ENCODE peak calls at places on chromosomes 7 and 10, in six cellular contexts. One of them, this sample, is unnamed.
A peak's percentile ranks its signal among the peaks of the same experiment; 100 is the strongest.

GRCh38 chr10:4053940-4054339 is 268.9 kb upstream of the KLF6 start:
- DNase-seq in K562: no peak
- DNase-seq in GM12878: no peak
- DNase-seq in IMR-90: no peak
- DNase-seq in SK-N-SH: no peak
- DNase-seq in HepG2: no peak
- DNase-seq in this sample: no peak

GRCh38 chr10:4354382-4354812 is 471.6 kb upstream of the AKR1E2 start:
- DNase-seq in HepG2: no peak
- DNase-seq in SK-N-SH: no peak
- DNase-seq in GM12878: no peak
- DNase-seq in K562: no peak
- DNase-seq in IMR-90: peak; percentile 36
- DNase-seq in this sample: peak; percentile 36

GRCh38 chr10:114551310-114551972 is 106.6 kb downstream of the ABLIM1 start:
- DNase-seq in HepG2: no peak
- DNase-seq in IMR-90: peak; percentile 14
- DNase-seq in K562: no peak
- DNase-seq in SK-N-SH: no peak
- DNase-seq in GM12878: no peak
- DNase-seq in this sample: no peak

GRCh38 chr7:75993689-75994387 is 557 bp downstream of the TMEM120A start:
- DNase-seq in IMR-90: peak; percentile 38
- DNase-seq in K562: peak; percentile 81
- DNase-seq in GM12878: no peak
- DNase-seq in HepG2: peak; percentile 90
- DNase-seq in SK-N-SH: peak; percentile 96
- DNase-seq in this sample: peak; percentile 87

GRCh38 chr10:121580276-121581116 is 17.7 kb downstream of the FGFR2 start:
- DNase-seq in SK-N-SH: no peak
- DNase-seq in HepG2: no peak
- DNase-seq in GM12878: no peak
- DNase-seq in IMR-90: no peak
- DNase-seq in K562: no peak
- DNase-seq in this sample: no peak

GRCh38 chr7:127387974-127388373 is 4.5 kb downstream of the ZNF800 start:
- DNase-seq in GM12878: no peak
- DNase-seq in IMR-90: no peak
- DNase-seq in SK-N-SH: no peak
- DNase-seq in HepG2: no peak
- DNase-seq in K562: no peak
- DNase-seq in this sample: no peak

GRCh38 chr7:32762894-32763293 is 128.7 kb downstream of the KBTBD2 start:
- DNase-seq in IMR-90: no peak
- DNase-seq in K562: no peak
- DNase-seq in SK-N-SH: no peak
- DNase-seq in GM12878: no peak
- DNase-seq in HepG2: no peak
- DNase-seq in this sample: no peak

GRCh38 chr10:87632439-87632838 is 27.2 kb upstream of the PAPSS2 start:
- DNase-seq in K562: no peak
- DNase-seq in SK-N-SH: no peak
- DNase-seq in IMR-90: no peak
- DNase-seq in HepG2: no peak
- DNase-seq in GM12878: no peak
- DNase-seq in this sample: no peak

GRCh38 chr10:32210306-32211045 is 136.5 kb downstream of the EPC1 start:
- DNase-seq in SK-N-SH: peak; percentile 58
- DNase-seq in GM12878: no peak
- DNase-seq in IMR-90: peak; percentile 59
- DNase-seq in HepG2: peak; percentile 65
- DNase-seq in K562: peak; percentile 57
- DNase-seq in this sample: peak; percentile 78

GRCh38 chr10:24086737-24087136 is 122.2 kb upstream of the KIAA1217 start:
- DNase-seq in GM12878: no peak
- DNase-seq in IMR-90: no peak
- DNase-seq in SK-N-SH: no peak
- DNase-seq in K562: no peak
- DNase-seq in HepG2: no peak
- DNase-seq in this sample: no peak

GRCh38 chr7:39451901-39452300 is 114.3 kb upstream of the YAE1 start:
- DNase-seq in K562: no peak
- DNase-seq in IMR-90: no peak
- DNase-seq in GM12878: no peak
- DNase-seq in HepG2: no peak
- DNase-seq in SK-N-SH: no peak
- DNase-seq in this sample: no peak

GRCh38 chr7:3461923-3462322 is 160.9 kb downstream of the SDK1 start:
- DNase-seq in HepG2: no peak
- DNase-seq in IMR-90: no peak
- DNase-seq in K562: no peak
- DNase-seq in SK-N-SH: no peak
- DNase-seq in GM12878: no peak
- DNase-seq in this sample: no peak

GRCh38 chr7:92527300-92528187 is 776 bp downstream of the PEX1 start:
- DNase-seq in HepG2: peak; percentile 62
- DNase-seq in GM12878: peak; percentile 15
- DNase-seq in SK-N-SH: peak; percentile 78
- DNase-seq in K562: peak; percentile 73
- DNase-seq in IMR-90: peak; percentile 55
- DNase-seq in this sample: peak; percentile 80

GRCh38 chr7:136528329-136528728 is 340.1 kb upstream of the CHRM2 start:
- DNase-seq in IMR-90: peak; percentile 88
- DNase-seq in K562: no peak
- DNase-seq in GM12878: no peak
- DNase-seq in SK-N-SH: no peak
- DNase-seq in HepG2: no peak
- DNase-seq in this sample: peak; percentile 2

GRCh38 chr7:138205614-138206150 is 129.4 kb downstream of the AKR1D1 start:
- DNase-seq in K562: no peak
- DNase-seq in HepG2: no peak
- DNase-seq in IMR-90: no peak
- DNase-seq in SK-N-SH: no peak
- DNase-seq in GM12878: no peak
- DNase-seq in this sample: no peak

GRCh38 chr7:143025331-143025730 is 1.6 kb downstream of the OR9A2 start:
- DNase-seq in K562: no peak
- DNase-seq in GM12878: no peak
- DNase-seq in SK-N-SH: no peak
- DNase-seq in HepG2: no peak
- DNase-seq in IMR-90: no peak
- DNase-seq in this sample: no peak

GRCh38 chr10:86110156-86110786 is 256.3 kb downstream of the GRID1 start:
- DNase-seq in IMR-90: no peak
- DNase-seq in SK-N-SH: no peak
- DNase-seq in K562: peak; percentile 24
- DNase-seq in GM12878: no peak
- DNase-seq in HepG2: no peak
- DNase-seq in this sample: no peak

GRCh38 chr10:48839809-48840679 is 99.6 kb downstream of the LRRC18 start:
- DNase-seq in K562: no peak
- DNase-seq in HepG2: no peak
- DNase-seq in SK-N-SH: no peak
- DNase-seq in IMR-90: no peak
- DNase-seq in GM12878: no peak
- DNase-seq in this sample: no peak

GRCh38 chr10:121900443-121901174 is 27.2 kb downstream of the ATE1 start:
- DNase-seq in SK-N-SH: peak; percentile 65
- DNase-seq in HepG2: peak; percentile 62
- DNase-seq in GM12878: no peak
- DNase-seq in K562: peak; percentile 43
- DNase-seq in IMR-90: peak; percentile 71
- DNase-seq in this sample: peak; percentile 71

GRCh38 chr10:7084255-7085005 is 326.4 kb downstream of the SFMBT2 start:
- DNase-seq in GM12878: no peak
- DNase-seq in SK-N-SH: no peak
- DNase-seq in K562: no peak
- DNase-seq in HepG2: no peak
- DNase-seq in IMR-90: peak; percentile 33
- DNase-seq in this sample: no peak

GRCh38 chr10:29862926-29863614 is 196.3 kb downstream of the JCAD start:
- DNase-seq in HepG2: no peak
- DNase-seq in SK-N-SH: no peak
- DNase-seq in K562: no peak
- DNase-seq in GM12878: no peak
- DNase-seq in IMR-90: peak; percentile 80
- DNase-seq in this sample: no peak

GRCh38 chr10:36538945-36539586 is 586.3 kb upstream of the ANKRD30A start:
- DNase-seq in SK-N-SH: no peak
- DNase-seq in HepG2: no peak
- DNase-seq in IMR-90: peak; percentile 87
- DNase-seq in GM12878: no peak
- DNase-seq in K562: no peak
- DNase-seq in this sample: no peak

GRCh38 chr7:4797858-4798705 is 22.7 kb downstream of the AP5Z1 start:
- DNase-seq in K562: peak; percentile 83
- DNase-seq in IMR-90: peak; percentile 18
- DNase-seq in GM12878: no peak
- DNase-seq in SK-N-SH: peak; percentile 97
- DNase-seq in HepG2: peak; percentile 31
- DNase-seq in this sample: peak; percentile 73

GRCh38 chr7:54877683-54878082 is 118.7 kb upstream of the SEC61G start:
- DNase-seq in IMR-90: no peak
- DNase-seq in K562: no peak
- DNase-seq in GM12878: no peak
- DNase-seq in SK-N-SH: no peak
- DNase-seq in HepG2: peak; percentile 24
- DNase-seq in this sample: peak; percentile 55

GRCh38 chr10:131746241-131746711 is 154.5 kb upstream of the PPP2R2D start:
- DNase-seq in SK-N-SH: no peak
- DNase-seq in HepG2: no peak
- DNase-seq in IMR-90: no peak
- DNase-seq in GM12878: no peak
- DNase-seq in K562: no peak
- DNase-seq in this sample: no peak
- TF ChIP-seq SMC3 in SK-N-SH: no peak
- TF ChIP-seq SMC3 in HepG2: no peak
- TF ChIP-seq SMC3 in IMR-90: no peak
- TF ChIP-seq SMC3 in GM12878: no peak
- TF ChIP-seq SMC3 in K562: no peak
- TF ChIP-seq SMC3 in this sample: no peak

DNA sequence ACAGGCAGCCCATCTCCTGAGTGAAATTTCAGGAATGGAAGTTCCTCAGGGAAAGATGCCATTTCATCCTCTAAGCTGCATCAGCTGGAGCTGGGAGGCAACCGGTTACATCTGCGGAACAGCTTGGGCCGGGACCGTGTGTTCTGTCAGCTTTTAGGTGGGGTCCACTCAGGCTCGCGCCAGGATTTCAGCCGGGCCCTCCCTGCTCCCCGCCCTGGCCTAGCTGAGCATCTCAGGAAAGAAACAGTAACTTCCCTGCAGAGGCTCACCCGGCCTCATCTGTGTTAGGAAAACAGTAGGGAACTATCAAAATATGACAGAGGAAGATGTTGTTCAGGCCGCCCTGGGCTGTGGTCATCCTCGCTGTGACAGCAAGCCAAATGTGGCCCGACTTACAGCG is 110.4 kb downstream of the TRIL start:
- DNase-seq in HepG2: no peak
- DNase-seq in K562: no peak
- DNase-seq in GM12878: no peak
- DNase-seq in SK-N-SH: no peak
- DNase-seq in IMR-90: no peak
- DNase-seq in this sample: no peak
- TF ChIP-seq SMC3 in HepG2: no peak
- TF ChIP-seq SMC3 in K562: no peak
- TF ChIP-seq SMC3 in GM12878: no peak
- TF ChIP-seq SMC3 in SK-N-SH: no peak
- TF ChIP-seq SMC3 in IMR-90: no peak
- TF ChIP-seq SMC3 in this sample: no peak

GRCh38 chr10:74598891-74599566 is 227.4 kb upstream of the KAT6B start:
- DNase-seq in K562: no peak
- DNase-seq in IMR-90: peak; percentile 47
- DNase-seq in GM12878: peak; percentile 78
- DNase-seq in SK-N-SH: no peak
- DNase-seq in HepG2: no peak
- DNase-seq in this sample: no peak

GRCh38 chr10:74589226-74589673 is 237.2 kb upstream of the KAT6B start:
- DNase-seq in SK-N-SH: peak; percentile 66
- DNase-seq in HepG2: no peak
- DNase-seq in GM12878: peak; percentile 82
- DNase-seq in K562: peak; percentile 55
- DNase-seq in IMR-90: peak; percentile 99
- DNase-seq in this sample: peak; percentile 41

GRCh38 chr10:74596713-74597112 is 229.7 kb upstream of the KAT6B start:
- DNase-seq in SK-N-SH: no peak
- DNase-seq in GM12878: no peak
- DNase-seq in K562: no peak
- DNase-seq in HepG2: no peak
- DNase-seq in IMR-90: no peak
- DNase-seq in this sample: no peak

DNA sequence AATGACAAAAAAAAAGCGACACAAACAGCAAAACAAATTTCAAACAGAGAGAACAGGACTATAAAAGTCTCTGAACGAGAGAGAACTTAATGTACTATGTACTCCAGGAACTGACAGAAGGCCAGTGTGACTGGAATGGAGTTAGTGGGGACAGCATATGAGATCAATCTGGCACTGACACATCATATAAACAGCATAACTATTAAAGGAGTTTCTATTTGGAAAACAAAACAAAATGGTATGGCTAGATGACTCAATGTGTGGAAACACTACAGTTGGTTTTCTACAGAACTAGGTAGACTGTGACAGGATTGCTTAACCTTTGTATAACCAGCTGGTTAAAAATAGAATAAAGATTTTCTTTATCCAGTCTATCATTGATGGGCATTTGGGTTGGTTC is 232.9 kb upstream of the KAT6B start:
- DNase-seq in SK-N-SH: no peak
- DNase-seq in HepG2: no peak
- DNase-seq in IMR-90: peak; percentile 86
- DNase-seq in K562: no peak
- DNase-seq in GM12878: no peak
- DNase-seq in this sample: no peak
- TF ChIP-seq SMC3 in SK-N-SH: no peak
- TF ChIP-seq SMC3 in HepG2: no peak
- TF ChIP-seq SMC3 in IMR-90: no peak
- TF ChIP-seq SMC3 in K562: no peak
- TF ChIP-seq SMC3 in GM12878: no peak
- TF ChIP-seq SMC3 in this sample: no peak

DNA sequence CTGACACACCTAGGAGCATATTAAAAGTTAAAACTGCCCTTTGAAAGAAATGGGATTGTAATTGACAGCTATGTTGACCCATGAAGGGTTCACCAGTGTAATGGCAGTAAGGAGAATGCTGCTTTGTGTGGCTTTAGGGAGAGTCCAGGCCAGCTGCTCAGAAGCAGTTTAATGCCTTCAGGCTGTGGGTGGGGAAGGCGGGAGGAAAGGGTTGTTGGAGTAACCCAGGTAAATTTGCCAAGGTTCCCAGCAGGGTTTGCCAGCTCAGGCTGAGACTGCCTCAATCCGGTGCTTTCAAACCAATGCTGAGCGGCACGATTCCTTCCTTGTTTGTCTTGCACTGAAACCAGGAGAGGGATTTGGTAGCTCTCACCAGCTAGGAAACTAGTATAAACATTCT is 637.2 kb downstream of the INHBA start:
- DNase-seq in IMR-90: no peak
- DNase-seq in K562: no peak
- DNase-seq in SK-N-SH: no peak
- DNase-seq in HepG2: no peak
- DNase-seq in GM12878: no peak
- DNase-seq in this sample: no peak
- TF ChIP-seq SMC3 in IMR-90: no peak
- TF ChIP-seq SMC3 in K562: no peak
- TF ChIP-seq SMC3 in SK-N-SH: no peak
- TF ChIP-seq SMC3 in HepG2: no peak
- TF ChIP-seq SMC3 in GM12878: no peak
- TF ChIP-seq SMC3 in this sample: no peak